ENCODE peak calls at places on chromosomes 3 and 15, in nine cellular contexts. E is type B pancreatic cell, Z is HTR-8/SVneo, A is GM12892, Q is pancreas, I is amygdala, K is fibroblast of pulmonary artery, L is astrocyte of the spinal cord, W is GM12865. F is an unnamed sample.
A peak's percentile ranks its signal among the peaks of the same experiment; 100 is the strongest.

GRCh38 chr15:65881766-65882434 is 12.6 kb downstream of the RAB11A start:
- DNase-seq in E (no peak), Z (no peak), A (no peak), Q (no peak), I (no peak), K (no peak), L (no peak), W (peak; percentile 18), F (no peak)

GRCh38 chr3:106036706-106037105 is 167.9 kb upstream of the CBLB start:
- DNase-seq in E (no peak), Z (no peak), A (no peak), Q (no peak), I (no peak), K (no peak), L (no peak), W (no peak), F (no peak)

GRCh38 chr3:18445421-18446066 is 20.4 kb upstream of the SATB1 start:
- DNase-seq in E (no peak), Z (no peak), A (no peak), Q (no peak), I (no peak), K (no peak), L (no peak), W (no peak), F (peak; percentile 69)

GRCh38 chr15:90680371-90680935 is 36.7 kb upstream of the BLM start:
- DNase-seq in E (no peak), Z (peak; percentile 66), A (no peak), Q (no peak), I (no peak), K (peak; percentile 84), L (peak; percentile 95), W (no peak), F (no peak)

GRCh38 chr3:173725507-173725906 is 328.0 kb downstream of the NLGN1 start:
- DNase-seq in E (no peak), Z (no peak), A (no peak), Q (no peak), I (no peak), K (no peak), L (peak; percentile 80), W (no peak), F (no peak)

GRCh38 chr3:48507256-48508061 is 3.5 kb upstream of the SHISA5 start:
- DNase-seq in E (no peak), Z (peak; percentile 92), A (peak; percentile 68), Q (peak; percentile 65), I (no peak), K (peak; percentile 60), L (peak; percentile 77), W (peak; percentile 80), F (peak; percentile 64)

GRCh38 chr15:100934735-100935134 is 15.6 kb downstream of the LRRK1 start:
- DNase-seq in E (no peak), Z (no peak), A (no peak), Q (no peak), I (no peak), K (no peak), L (no peak), W (peak; percentile 54), F (no peak)

GRCh38 chr3:66411436-66411835 is 89.4 kb downstream of the LRIG1 start:
- DNase-seq in E (no peak), Z (no peak), A (no peak), Q (no peak), I (no peak), K (no peak), L (no peak), W (no peak), F (no peak)

GRCh38 chr3:119305271-119305670 is 11.1 kb downstream of the ARHGAP31 start:
- DNase-seq in E (no peak), Z (no peak), A (no peak), Q (no peak), I (no peak), K (peak; percentile 56), L (no peak), W (no peak), F (no peak)

GRCh38 chr3:24829011-24829581 is 334.4 kb upstream of the THRB start:
- DNase-seq in E (peak; percentile 79), Z (no peak), A (no peak), Q (peak; percentile 59), I (peak; percentile 19), K (no peak), L (no peak), W (no peak), F (no peak)